ENCODE peak calls at places on chromosomes 13 and 19, in four cellular contexts. O is GM20000, E is activated T-cell treated with anti-CD3 and anti-CD28 coated beads for 1 hour, W is T-helper 9 cell. J is an unnamed sample.

GRCh38 chr13:32746474-32746873 is 160.2 kb downstream of the PDS5B start:
- DNase-seq in O (no peak), E (no peak), W (no peak), J (no peak)

GRCh38 chr19:51020988-51021651 is 1.6 kb upstream of the KLK10 start:
- DNase-seq in O (peak), E (no peak), W (no peak), J (peak)

GRCh38 chr19:4694211-4694987 is 24.3 kb upstream of the MYDGF start:
- DNase-seq in O (no peak), E (no peak), W (no peak), J (no peak)

GRCh38 chr19:48145596-48146254 is 24.4 kb downstream of the LIG1 start:
- DNase-seq in O (no peak), E (no peak), W (no peak), J (peak)

GRCh38 chr19:5103061-5103701 is 134.3 kb downstream of the KDM4B start:
- DNase-seq in O (no peak), E (no peak), W (no peak), J (no peak)

GRCh38 chr13:113630296-113630695 is 27.7 kb downstream of the ATP4B start:
- DNase-seq in O (no peak), E (no peak), W (no peak), J (no peak)

GRCh38 chr19:9721861-9722260 is 46.7 kb downstream of the ZNF846 start:
- DNase-seq in O (no peak), E (no peak), W (no peak), J (no peak)

GRCh38 chr19:36719687-36720556 is 32.5 kb downstream of the ZNF567 start:
- DNase-seq in O (no peak), E (no peak), W (no peak), J (peak)

GRCh38 chr19:48524728-48525127 is 13.1 kb upstream of the LMTK3 start:
- DNase-seq in O (no peak), E (no peak), W (no peak), J (no peak)

GRCh38 chr13:19289180-19289579 is 107.6 kb upstream of the TUBA3C start:
- DNase-seq in O (no peak), E (no peak), W (no peak), J (no peak)

GRCh38 chr19:15977193-15977592 is 28.4 kb downstream of the OR10H4 start:
- DNase-seq in O (no peak), E (no peak), W (no peak), J (no peak)

GRCh38 chr13:38686635-38687245 is at the start of gene FREM2:
- DNase-seq in O (no peak), E (no peak), W (no peak), J (no peak)

GRCh38 chr19:2129486-2129885 is 21.9 kb downstream of the AP3D1 start:
- DNase-seq in O (no peak), E (no peak), W (no peak), J (no peak)

GRCh38 chr19:13038306-13039210 is 43.3 kb downstream of the NFIX start:
- DNase-seq in O (no peak), E (no peak), W (no peak), J (no peak)

GRCh38 chr13:75960538-75960994 is 324.4 kb downstream of the LMO7 start:
- DNase-seq in O (peak), E (no peak), W (no peak), J (peak)

GRCh38 chr13:29621401-29621800 is 25.9 kb upstream of the SLC7A1 start:
- DNase-seq in O (no peak), E (no peak), W (no peak), J (no peak)

GRCh38 chr19:52453324-52454094 is at the start of gene ZNF578:
- DNase-seq in O (peak), E (peak), W (peak), J (no peak)

GRCh38 chr13:90168953-90169352 is 1178.5 kb upstream of the MIR17HG start:
- DNase-seq in O (no peak), E (no peak), W (no peak), J (no peak)

GRCh38 chr19:39936020-39936419 is 1.6 kb upstream of the FCGBP start:
- DNase-seq in O (no peak), E (no peak), W (no peak), J (no peak)

GRCh38 chr19:1276620-1277007 is 1.3 kb downstream of the FAM174C start:
- DNase-seq in O (no peak), E (no peak), W (no peak), J (peak)

GRCh38 chr13:38401276-38401675 is 51.6 kb downstream of the UFM1 start:
- DNase-seq in O (no peak), E (no peak), W (no peak), J (no peak)

GRCh38 chr19:42512743-42513304 is 15.5 kb downstream of the CEACAM1 start:
- DNase-seq in O (peak), E (no peak), W (no peak), J (peak)

GRCh38 chr13:78742659-78743058 is 83.7 kb upstream of the OBI1 start:
- DNase-seq in O (no peak), E (no peak), W (no peak), J (no peak)

GRCh38 chr13:44259045-44260042 is 114.3 kb upstream of the SERP2 start:
- DNase-seq in O (peak), E (peak), W (peak), J (peak)

J was measured in GM12865.